ENCODE peak calls at places on chromosomes 1 and 21, in four cellular contexts. I is GM12878, T is K562, O is HepG2. K is an unnamed sample.

GRCh38 chr1:24080131-24080530 is 31.8 kb downstream of the MYOM3 start:
- DNase-seq in I (no peak), O (no peak), T (no peak), K (no peak)

GRCh38 chr1:228164561-228165371 is 838 bp upstream of the IBA57 start:
- DNase-seq in I (no peak), T (no peak), O (no peak), K (no peak)

GRCh38 chr1:50929376-50929958 is 30.6 kb downstream of the FAF1 start:
- DNase-seq in T (no peak), I (no peak), O (peak; percentile 47), K (no peak)

GRCh38 chr1:159831696-159832225 is 5.1 kb downstream of the SLAMF8 start:
- DNase-seq in T (no peak), I (no peak), O (no peak), K (no peak)

GRCh38 chr1:240500681-240501080 is 111.3 kb downstream of the GREM2 start:
- DNase-seq in O (no peak), I (no peak), T (no peak), K (no peak)

GRCh38 chr1:180779584-180779983 is 133.1 kb upstream of the KIAA1614 start:
- DNase-seq in T (no peak), I (no peak), O (no peak), K (no peak)

GRCh38 chr1:245645894-245646293 is 491.1 kb downstream of the KIF26B start:
- DNase-seq in I (peak; percentile 72), T (no peak), O (no peak), K (no peak)

GRCh38 chr21:33396966-33397365 is 6.2 kb upstream of the IFNGR2 start:
- DNase-seq in T (no peak), O (no peak), I (no peak), K (no peak)

GRCh38 chr1:232904566-232904965 is 45.8 kb upstream of the NTPCR start:
- DNase-seq in O (no peak), T (no peak), I (no peak), K (no peak)

GRCh38 chr1:67691712-67692111 is 6.7 kb downstream of the GADD45A start:
- DNase-seq in T (no peak), O (no peak), I (no peak), K (no peak)

GRCh38 chr21:14074177-14074576 is 136.6 kb downstream of the LIPI start:
- DNase-seq in O (no peak), T (no peak), I (no peak), K (no peak)

GRCh38 chr1:204858381-204858821 is 12.3 kb upstream of the NFASC start:
- DNase-seq in T (no peak), I (no peak), O (no peak), K (no peak)

GRCh38 chr21:42924433-42924751 is 1.0 kb downstream of the ERVH48-1 start:
- DNase-seq in O (no peak), I (no peak), T (no peak), K (no peak)

GRCh38 chr1:37999434-38000232 is 5.7 kb downstream of the FHL3 start:
- DNase-seq in O (peak; percentile 75), T (peak; percentile 86), I (no peak), K (peak; percentile 55)
- TF ChIP-seq HDAC6 in O (no peak), T (no peak), I (no peak), K (no peak)

DNA sequence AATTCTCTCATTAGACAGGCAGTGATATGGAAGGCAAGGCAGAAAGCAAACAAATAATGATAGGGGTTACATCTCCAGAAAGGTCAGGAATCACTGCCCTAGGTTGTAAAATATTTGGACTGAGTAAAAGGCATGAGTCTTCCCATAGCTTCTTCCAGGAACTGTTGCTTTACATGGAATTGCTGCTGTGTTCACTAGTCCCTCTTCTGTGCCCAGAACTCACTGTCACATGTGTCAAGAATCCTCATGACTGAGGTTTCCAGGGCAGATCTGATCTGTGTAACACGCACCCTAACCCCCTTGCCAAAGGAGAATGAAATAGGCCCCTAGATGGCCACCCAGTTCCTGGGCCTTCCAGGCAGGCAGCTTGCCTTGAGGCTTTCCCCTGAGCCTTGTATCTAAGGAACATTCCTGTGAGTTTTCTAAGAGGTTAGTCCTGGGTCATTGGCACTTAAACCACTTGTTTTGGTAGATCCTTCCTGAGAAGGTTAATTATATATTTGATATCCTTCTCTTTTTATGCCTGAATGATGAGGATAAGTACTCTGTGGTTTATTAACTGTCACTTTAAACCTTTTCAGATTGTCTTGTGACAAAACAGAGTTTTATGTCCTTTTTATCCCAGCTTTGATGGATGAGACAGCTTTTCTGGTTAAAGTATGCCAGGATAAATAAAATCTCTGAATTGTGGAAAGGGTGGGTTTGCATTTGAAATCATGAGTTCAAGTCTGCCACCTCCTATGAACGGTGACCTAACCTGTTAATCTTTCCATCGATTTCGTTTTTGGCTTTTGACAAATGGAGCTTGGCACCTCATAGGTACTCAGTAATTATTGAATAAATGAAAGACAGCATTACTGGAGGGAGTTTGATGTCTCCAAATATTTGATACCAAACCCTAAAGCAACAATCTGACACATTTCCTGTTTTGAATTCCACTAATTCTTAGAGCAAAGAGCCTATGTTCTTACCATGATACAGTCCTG is 163.3 kb downstream of the DHRS3 start:
- DNase-seq in O (no peak), T (peak; percentile 53), I (no peak), K (no peak)
- TF ChIP-seq HDAC6 in O (no peak), T (no peak), I (no peak), K (no peak)

GRCh38 chr1:185440877-185441276 is 123.8 kb upstream of the IVNS1ABP start:
- DNase-seq in T (no peak), I (no peak), O (no peak), K (no peak)

GRCh38 chr1:185442065-185442464 is 125.0 kb upstream of the IVNS1ABP start:
- DNase-seq in I (no peak), O (no peak), T (no peak), K (no peak)

GRCh38 chr1:185441608-185442007 is 124.6 kb upstream of the IVNS1ABP start:
- DNase-seq in O (peak; percentile 38), T (no peak), I (no peak), K (no peak)

GRCh38 chr1:185438936-185439335 is 121.9 kb upstream of the IVNS1ABP start:
- DNase-seq in O (no peak), T (no peak), I (no peak), K (no peak)

DNA sequence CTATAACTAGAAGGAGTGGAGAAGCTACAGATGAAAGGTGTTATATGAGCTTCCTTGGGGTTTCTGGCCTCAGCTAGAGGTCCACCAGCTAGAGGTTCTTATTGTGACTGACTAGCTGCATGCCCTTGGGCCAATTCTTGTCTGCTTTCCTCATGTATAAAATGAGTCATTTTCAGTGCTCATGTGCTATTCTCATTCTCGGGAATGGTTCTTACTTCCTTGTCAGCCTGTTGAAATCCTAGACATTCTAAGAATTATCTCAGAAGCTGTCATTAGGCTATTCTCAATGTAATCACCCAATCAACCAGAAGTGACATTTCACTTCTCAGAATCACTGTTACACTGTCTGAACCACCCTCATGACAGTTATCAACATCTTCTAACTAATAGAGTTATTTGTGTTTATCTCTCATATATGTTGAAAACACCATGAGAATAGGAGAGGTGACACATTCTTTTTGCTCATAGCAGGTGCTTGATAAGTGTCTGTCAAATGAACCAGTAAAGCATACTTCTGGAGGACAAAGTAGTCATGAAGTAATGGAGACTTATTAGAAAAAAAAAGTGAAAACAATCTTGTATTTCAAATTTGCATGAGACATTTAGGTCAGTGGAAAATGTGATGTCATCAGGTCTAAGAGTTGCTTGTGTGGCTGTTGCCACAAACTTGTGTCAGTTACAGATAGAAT is 122.8 kb upstream of the IVNS1ABP start:
- DNase-seq in O (no peak), T (no peak), I (peak; percentile 20), K (no peak)
- TF ChIP-seq HDAC6 in O (no peak), T (no peak), I (no peak), K (no peak)

DNA sequence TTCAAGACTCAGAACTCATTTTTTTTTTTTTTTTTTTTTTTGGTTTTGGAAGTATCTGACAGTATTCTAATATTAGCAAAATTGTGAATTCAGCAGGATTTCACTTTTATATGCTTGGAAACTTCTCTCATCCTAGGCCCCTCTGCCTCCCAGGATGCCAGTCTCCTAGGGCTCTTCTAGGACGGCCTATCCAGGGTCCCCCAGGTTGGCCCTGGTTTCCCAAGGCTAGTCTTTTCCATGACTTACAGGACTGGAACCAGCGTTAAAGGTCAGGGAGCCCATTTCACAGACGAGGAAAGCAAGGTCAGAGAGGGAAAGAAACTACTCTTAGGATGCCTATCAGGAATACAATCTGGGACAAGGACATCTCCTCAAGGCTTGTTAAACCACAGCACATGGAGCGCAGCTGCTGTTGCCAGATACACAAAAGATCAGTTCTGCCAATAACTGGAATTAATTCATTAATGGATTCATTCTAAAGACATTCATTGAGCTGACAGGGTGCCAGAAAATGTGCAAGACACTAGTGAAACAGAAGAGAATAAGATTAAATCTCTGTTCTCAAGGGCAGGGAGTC is 412.6 kb downstream of the PTPRU start:
- DNase-seq in O (no peak), I (no peak), T (no peak), K (no peak)
- TF ChIP-seq HDAC6 in O (no peak), I (no peak), T (no peak), K (no peak)

GRCh38 chr1:32447469-32448185 is 17.2 kb upstream of the ZBTB8B start:
- DNase-seq in O (no peak), I (no peak), T (peak; percentile 32), K (peak; percentile 81)

GRCh38 chr1:32454726-32455125 is 10.1 kb upstream of the ZBTB8B start:
- DNase-seq in T (no peak), I (no peak), O (peak; percentile 35), K (no peak)

DNA sequence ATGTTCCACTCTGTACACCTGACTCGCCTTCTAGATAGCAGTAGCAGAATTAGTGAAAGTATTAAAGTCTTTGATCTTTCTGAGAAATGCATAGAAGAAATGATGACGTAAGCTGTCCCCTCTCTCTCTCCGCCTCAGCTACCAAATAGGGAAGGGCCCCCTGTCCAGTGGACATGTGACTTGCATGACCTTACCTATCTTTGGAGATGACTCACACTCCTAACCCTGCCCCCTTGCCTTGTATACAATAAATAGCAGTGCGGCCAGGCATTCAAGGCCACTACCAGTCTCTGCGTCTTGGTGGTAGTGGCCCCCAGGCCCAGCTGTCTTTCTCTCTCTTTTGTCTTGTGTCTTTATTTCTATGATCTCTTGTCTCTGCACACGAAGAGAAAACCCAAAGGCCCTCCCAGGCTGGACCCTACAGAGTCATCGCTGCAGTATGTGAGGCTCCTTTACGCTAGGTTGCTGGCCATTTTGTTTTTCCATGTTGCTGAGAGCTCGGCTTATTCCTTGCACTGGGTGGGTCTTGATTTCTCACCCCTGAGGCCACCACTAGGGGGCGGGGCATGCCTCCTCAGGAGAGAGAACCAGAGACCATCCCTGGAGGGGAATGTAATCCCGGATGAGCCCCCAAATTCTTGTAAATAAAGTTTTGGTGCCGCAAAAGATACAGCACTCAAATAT is 16.0 kb upstream of the ZBTB8B start:
- DNase-seq in I (no peak), O (peak; percentile 75), T (peak; percentile 62), K (no peak)
- TF ChIP-seq HDAC6 in I (no peak), O (no peak), T (no peak), K (no peak)